ENCODE peak calls at places on chromosomes 16 and 17, in eight cellular contexts. H is Peyer's patch, R is A549, L is colonic mucosa, J is neural progenitor cell, T is BE2C, S is IMR-90, B is bronchial epithelial cell. Z is an unnamed sample.

GRCh38 chr16:81808933-81809480 is 29.9 kb downstream of the PLCG2 start:
- DNase-seq in H (peak; percentile 85), R (no peak), L (no peak), J (no peak), T (no peak), S (no peak), B (no peak), Z (no peak)

GRCh38 chr17:75602644-75603043 is 15.0 kb downstream of the MYO15B start:
- DNase-seq in H (no peak), R (no peak), L (no peak), J (peak; percentile 1), T (no peak), S (no peak), B (no peak), Z (no peak)

GRCh38 chr17:37671813-37672544 is 28.7 kb upstream of the DDX52 start:
- DNase-seq in H (no peak), R (peak; percentile 83), L (no peak), J (no peak), T (no peak), S (peak; percentile 96), B (peak; percentile 95), Z (peak; percentile 92)

GRCh38 chr17:42266918-42267766 is 9.0 kb downstream of the STAT5B start:
- DNase-seq in H (no peak), R (peak; percentile 79), L (no peak), J (no peak), T (no peak), S (peak; percentile 99), B (peak; percentile 63), Z (no peak)

GRCh38 chr16:72126429-72126765 is 32.8 kb downstream of the DHX38 start:
- DNase-seq in H (no peak), R (no peak), L (no peak), J (no peak), T (no peak), S (no peak), B (no peak), Z (no peak)

GRCh38 chr16:47017636-47018035 is 44.2 kb upstream of the DNAJA2 start:
- DNase-seq in H (no peak), R (no peak), L (no peak), J (no peak), T (no peak), S (no peak), B (no peak), Z (no peak)

GRCh38 chr16:65117701-65118448 is 4.0 kb downstream of the CDH11 start:
- DNase-seq in H (no peak), R (peak; percentile 51), L (peak; percentile 73), J (peak; percentile 86), T (peak; percentile 72), S (peak; percentile 90), B (peak; percentile 69), Z (peak; percentile 16)

GRCh38 chr17:36089888-36090836 is at the start of gene CCL3:
- DNase-seq in H (peak; percentile 59), R (no peak), L (no peak), J (no peak), T (no peak), S (no peak), B (no peak), Z (no peak)

GRCh38 chr17:68383443-68384321 is 73.6 kb downstream of the WIPI1 start:
- DNase-seq in H (no peak), R (no peak), L (no peak), J (no peak), T (no peak), S (peak; percentile 94), B (no peak), Z (peak; percentile 65)

GRCh38 chr16:4384497-4384896 is 12.8 kb downstream of the VASN start:
- DNase-seq in H (no peak), R (no peak), L (no peak), J (no peak), T (peak; percentile 83), S (peak; percentile 43), B (no peak), Z (no peak)

GRCh38 chr17:41211845-41212466 is 14.5 kb upstream of the KRTAP9-2 start:
- DNase-seq in H (no peak), R (peak; percentile 55), L (no peak), J (no peak), T (no peak), S (peak; percentile 73), B (peak; percentile 87), Z (peak; percentile 15)

GRCh38 chr17:19345486-19346350 is 16.8 kb downstream of the B9D1 start:
- DNase-seq in H (no peak), R (no peak), L (no peak), J (no peak), T (no peak), S (no peak), B (no peak), Z (no peak)

DNA sequence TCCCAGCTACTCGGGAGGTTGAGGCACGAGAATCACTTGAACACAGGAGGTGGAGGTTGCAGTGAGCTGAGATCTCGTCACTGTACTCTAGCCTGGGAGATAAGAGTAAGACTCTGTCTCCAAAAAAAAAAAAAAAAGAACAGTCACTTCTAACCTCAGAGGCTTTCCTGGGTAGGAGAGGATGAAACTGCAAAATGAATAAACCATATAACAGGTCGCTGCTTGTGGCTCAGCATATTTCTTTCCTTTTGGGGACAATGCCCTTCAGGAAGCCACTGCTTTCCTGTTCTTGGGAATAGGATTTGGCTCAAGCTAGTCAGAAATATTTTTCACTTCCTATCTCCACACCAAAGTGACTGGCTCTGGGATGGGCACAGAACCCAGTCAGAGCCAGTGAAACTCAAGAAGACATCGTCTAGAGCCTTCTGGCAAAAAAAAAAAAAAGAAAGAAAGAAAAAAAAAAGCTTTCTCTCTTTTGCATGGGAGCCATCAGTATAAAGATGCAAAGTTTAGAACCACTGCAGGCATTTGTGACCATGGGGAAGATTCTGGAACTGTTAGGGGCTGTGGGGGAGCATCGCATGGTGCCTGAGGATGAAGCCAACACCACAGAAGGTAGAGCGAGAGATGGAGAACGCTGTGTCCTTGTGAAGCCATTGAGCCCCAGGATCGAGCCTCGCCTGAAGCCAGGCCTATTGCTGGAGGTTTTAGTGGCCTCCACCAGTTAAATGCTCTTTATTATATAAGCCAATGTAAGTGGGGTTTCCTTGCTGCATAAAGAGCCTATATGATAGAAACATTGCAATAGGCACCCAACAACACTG is 71.8 kb upstream of the MRTFB start:
- DNase-seq in H (no peak), R (no peak), L (no peak), J (no peak), T (no peak), S (no peak), B (peak; percentile 14), Z (no peak)
- H3K4me3 ChIP-seq in H (no peak overlapping the region), R (no peak overlapping the region), L (no peak overlapping the region), J (no peak overlapping the region), T (no peak overlapping the region), S (no peak overlapping the region), B (no peak overlapping the region), Z (no peak overlapping the region)

GRCh38 chr16:23556881-23557778 is at the start of the genes EARS2 and UBFD1:
- DNase-seq in H (peak; percentile 98), R (peak; percentile 92), L (peak; percentile 99), J (peak; percentile 98), T (peak; percentile 99), S (peak; percentile 98), B (peak; percentile 93), Z (peak; percentile 74)
- TF ChIP-seq CTCF in H (peak; percentile 97), R (peak; percentile 79), L (peak; percentile 90), J (peak; percentile 74), T (peak; percentile 89), S (peak; percentile 98), B (peak; percentile 91), Z (peak; percentile 91)

GRCh38 chr17:66814570-66814969 is 20.3 kb upstream of the CACNG5 start:
- DNase-seq in H (no peak), R (no peak), L (no peak), J (no peak), T (no peak), S (no peak), B (no peak), Z (no peak)

GRCh38 chr17:66822009-66822408 is 12.9 kb upstream of the CACNG5 start:
- DNase-seq in H (no peak), R (no peak), L (no peak), J (no peak), T (no peak), S (no peak), B (no peak), Z (no peak)

GRCh38 chr17:66819466-66819865 is 15.5 kb upstream of the CACNG5 start:
- DNase-seq in H (no peak), R (no peak), L (no peak), J (no peak), T (no peak), S (no peak), B (no peak), Z (no peak)

GRCh38 chr17:66814026-66814425 is 20.9 kb upstream of the CACNG5 start:
- DNase-seq in H (no peak), R (no peak), L (no peak), J (no peak), T (no peak), S (no peak), B (no peak), Z (no peak)

GRCh38 chr17:66817750-66818149 is 17.2 kb upstream of the CACNG5 start:
- DNase-seq in H (no peak), R (no peak), L (no peak), J (no peak), T (no peak), S (no peak), B (no peak), Z (no peak)
- H3K4me3 ChIP-seq in H (no peak overlapping the region), R (no peak overlapping the region), L (no peak overlapping the region), J (no peak overlapping the region), T (no peak overlapping the region), S (no peak overlapping the region), B (no peak overlapping the region), Z (no peak overlapping the region)

GRCh38 chr17:4969551-4970231 is 2.1 kb upstream of the SPAG7 start:
- DNase-seq in H (no peak), R (no peak), L (no peak), J (no peak), T (no peak), S (peak; percentile 55), B (no peak), Z (no peak)

GRCh38 chr17:4966844-4967538 is 626 bp downstream of the SPAG7 start:
- DNase-seq in H (peak; percentile 98), R (peak; percentile 100), L (peak; percentile 98), J (peak; percentile 99), T (peak; percentile 93), S (peak; percentile 100), B (peak; percentile 98), Z (peak; percentile 99)

GRCh38 chr17:4968916-4969550 is 1.4 kb upstream of the SPAG7 start:
- DNase-seq in H (no peak), R (peak; percentile 26), L (no peak), J (peak; percentile 60), T (no peak), S (peak; percentile 95), B (peak; percentile 84), Z (peak; percentile 87)

GRCh38 chr17:4967539-4968165 is at the start of gene SPAG7:
- DNase-seq in H (peak; percentile 93), R (peak; percentile 97), L (peak; percentile 94), J (peak; percentile 97), T (peak; percentile 86), S (peak; percentile 98), B (peak; percentile 89), Z (peak; percentile 86)

DNA sequence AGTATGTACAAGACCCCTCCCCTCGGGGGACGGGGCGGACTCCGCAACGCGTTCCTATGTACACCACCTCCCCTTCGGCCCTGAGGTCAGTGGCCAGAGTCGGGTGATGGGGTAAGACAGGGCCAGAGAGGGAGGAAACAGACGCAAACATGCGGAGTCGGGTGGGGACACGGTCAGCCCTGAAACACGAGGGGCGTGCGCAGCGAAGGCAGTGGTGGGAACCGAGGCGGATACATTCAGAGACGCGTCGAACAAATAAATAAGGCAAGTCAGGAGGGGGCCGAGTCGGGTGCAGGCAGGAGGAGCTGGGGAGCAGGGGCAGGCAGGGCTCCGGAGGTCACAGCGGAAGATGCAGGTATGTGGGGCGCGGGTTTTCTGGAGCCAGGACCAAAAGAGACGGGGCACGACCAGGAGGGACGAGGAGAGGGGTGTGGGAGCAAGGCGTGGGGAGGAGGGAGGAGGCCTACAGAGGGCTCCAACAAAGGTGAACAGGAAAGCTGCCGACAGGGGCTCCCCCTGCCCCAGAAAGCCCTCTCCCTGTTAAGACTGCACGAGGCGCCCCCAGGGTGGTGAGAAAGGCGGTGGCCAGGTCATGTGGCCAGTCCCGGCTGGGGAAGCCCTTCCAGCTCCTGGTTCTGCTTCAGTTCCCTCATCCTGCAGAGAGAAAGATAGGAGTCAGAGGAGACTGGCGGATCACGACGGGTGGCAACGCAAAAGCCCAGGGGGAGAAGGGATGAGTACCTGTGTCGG is 724 bp upstream of the SPAG7 start:
- DNase-seq in H (peak; percentile 46), R (peak; percentile 38), L (no peak), J (peak; percentile 90), T (peak; percentile 43), S (no peak), B (no peak), Z (peak; percentile 30)
- TF ChIP-seq CTCF in H (no peak), R (no peak), L (no peak), J (no peak), T (no peak), S (no peak), B (no peak), Z (no peak)